ENCODE peak calls at places on chromosomes 4 and X, in seven cellular contexts. L is GM23338; K is HepG2; X is CD4-positive, alpha-beta memory T cell; J is heart right ventricle; D is psoas muscle; W is AG09309. M is an unnamed sample.

GRCh38 chrX:13955095-13955647 is 74.5 kb downstream of the GEMIN8 start:
- DNase-seq in L (no peak), K (no peak), X (no peak), J (no peak), D (no peak), W (no peak), M (no peak)

GRCh38 chrX:153438522-153438921 is 7.3 kb downstream of the TREX2 start:
- DNase-seq in L (no peak), K (peak; percentile 20), X (no peak), J (no peak), D (no peak), W (no peak), M (peak; percentile 30)

GRCh38 chr4:151359576-151359975 is 34.2 kb upstream of the SH3D19 start:
- DNase-seq in L (no peak), K (no peak), X (no peak), J (no peak), D (no peak), W (no peak), M (no peak)

GRCh38 chrX:100662791-100663190 is 18.8 kb downstream of the SRPX2 start:
- DNase-seq in L (no peak), K (no peak), X (no peak), J (no peak), D (no peak), W (no peak), M (no peak)

GRCh38 chr4:13483142-13484044 is 747 bp downstream of the RAB28 start:
- DNase-seq in L (peak; percentile 75), K (peak; percentile 13), X (peak; percentile 41), J (no peak), D (peak; percentile 48), W (peak; percentile 29), M (peak; percentile 86)

GRCh38 chr4:86482851-86483490 is 111.1 kb upstream of the PTPN13 start:
- DNase-seq in L (peak; percentile 95), K (no peak), X (no peak), J (no peak), D (no peak), W (no peak), M (peak; percentile 58)

GRCh38 chr4:86306816-86307215 is 53.0 kb downstream of the MAPK10 start:
- DNase-seq in L (no peak), K (no peak), X (no peak), J (no peak), D (no peak), W (peak; percentile 59), M (peak; percentile 73)

GRCh38 chrX:139559383-139560042 is 29.0 kb downstream of the F9 start:
- DNase-seq in L (peak; percentile 63), K (peak; percentile 36), X (no peak), J (no peak), D (no peak), W (peak; percentile 17), M (peak; percentile 31)

GRCh38 chrX:120316587-120317283 is 5.5 kb upstream of the TMEM255A start:
- DNase-seq in L (no peak), K (no peak), X (no peak), J (no peak), D (no peak), W (no peak), M (no peak)

GRCh38 chrX:134206221-134206620 is 30.8 kb upstream of the CCDC160 start:
- DNase-seq in L (no peak), K (no peak), X (no peak), J (no peak), D (no peak), W (no peak), M (no peak)

GRCh38 chrX:16278927-16279326 is 111.6 kb downstream of the MAGEB17 start:
- DNase-seq in L (peak; percentile 50), K (no peak), X (no peak), J (no peak), D (no peak), W (no peak), M (no peak)

GRCh38 chr4:1285790-1286553 is 3.7 kb upstream of the MAEA start:
- DNase-seq in L (peak; percentile 63), K (peak; percentile 50), X (peak; percentile 58), J (no peak), D (no peak), W (no peak), M (no peak)

GRCh38 chr4:69753666-69754065 is 6.8 kb downstream of the SULT1B1 start:
- DNase-seq in L (no peak), K (no peak), X (no peak), J (no peak), D (no peak), W (no peak), M (peak; percentile 62)

GRCh38 chrX:15930585-15930984 is 76.0 kb upstream of the AP1S2 start:
- DNase-seq in L (peak; percentile 64), K (no peak), X (no peak), J (no peak), D (no peak), W (peak; percentile 28), M (peak; percentile 51)

GRCh38 chrX:119429471-119429870 is 30.3 kb downstream of the SLC25A43 start:
- DNase-seq in L (no peak), K (no peak), X (no peak), J (no peak), D (no peak), W (no peak), M (no peak)

GRCh38 chr4:32574803-32575202 is 1854.6 kb downstream of the PCDH7 start:
- DNase-seq in L (no peak), K (no peak), X (no peak), J (no peak), D (no peak), W (no peak), M (no peak)

GRCh38 chrX:132292753-132293152 is 73.5 kb upstream of the RAP2C start:
- DNase-seq in L (peak; percentile 63), K (peak; percentile 57), X (peak; percentile 32), J (no peak), D (no peak), W (peak; percentile 37), M (peak; percentile 83)

GRCh38 chr4:177444911-177445736 is 2.9 kb upstream of the AGA start:
- DNase-seq in L (peak; percentile 64), K (no peak), X (no peak), J (no peak), D (no peak), W (no peak), M (no peak)

GRCh38 chrX:109440475-109440874 is 41.4 kb downstream of the GUCY2F start:
- DNase-seq in L (no peak), K (no peak), X (no peak), J (no peak), D (no peak), W (no peak), M (peak; percentile 10)

DNA sequence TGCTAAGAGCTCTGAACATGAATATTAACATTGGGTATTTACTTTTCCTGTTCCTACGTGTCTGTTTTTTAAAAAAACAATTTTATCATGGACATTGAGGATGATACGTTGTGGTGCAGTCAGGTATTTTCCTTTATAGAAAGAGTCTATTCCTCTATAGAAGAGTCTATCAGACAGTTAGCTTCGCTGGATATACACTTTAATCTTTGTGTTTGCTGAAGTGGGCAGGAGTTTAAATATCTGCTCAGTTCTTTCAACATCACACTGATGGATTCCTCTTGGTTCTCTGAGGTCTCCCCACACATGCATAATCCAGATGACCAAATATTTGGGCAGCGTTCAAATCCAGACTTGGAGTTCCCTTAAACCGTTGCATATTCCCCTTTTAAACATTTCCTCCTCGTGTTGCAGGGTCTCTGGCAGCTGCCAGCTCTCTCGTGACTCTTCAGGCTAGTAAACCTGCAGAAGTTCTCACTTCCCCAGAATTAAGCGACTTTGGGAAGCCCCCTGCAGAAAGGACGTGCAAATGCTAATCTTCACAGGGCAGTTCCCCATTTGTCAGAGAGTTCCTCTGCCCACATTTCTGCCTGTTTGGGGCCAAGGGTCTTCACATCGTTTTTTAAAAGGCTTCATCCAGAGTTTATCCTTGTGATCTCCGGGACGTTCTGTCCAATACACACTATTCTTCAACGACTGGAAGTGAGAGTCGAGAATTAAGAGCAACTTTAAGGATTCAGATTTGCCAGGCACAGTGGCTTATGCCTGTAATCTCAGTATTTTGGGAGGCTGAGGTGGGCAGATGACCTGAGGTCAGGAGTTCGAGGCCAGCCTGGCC is 20.5 kb upstream of the DHRSX start:
- DNase-seq in L (no peak), K (no peak), X (no peak), J (no peak), D (no peak), W (no peak), M (no peak)
- H3K4me3 ChIP-seq in L (no peak overlapping the region), K (no peak overlapping the region), X (no peak overlapping the region), J (no peak overlapping the region), D (no peak overlapping the region), W (no peak overlapping the region), M (no peak overlapping the region)

GRCh38 chr4:141896687-141897086 is 260.3 kb downstream of the IL15 start:
- DNase-seq in L (no peak), K (no peak), X (no peak), J (no peak), D (no peak), W (no peak), M (no peak)

GRCh38 chr4:141898336-141898735 is 262.0 kb downstream of the IL15 start:
- DNase-seq in L (no peak), K (no peak), X (no peak), J (no peak), D (no peak), W (no peak), M (no peak)

GRCh38 chr4:141899103-141899502 is 262.7 kb downstream of the IL15 start:
- DNase-seq in L (no peak), K (no peak), X (no peak), J (no peak), D (no peak), W (no peak), M (no peak)

GRCh38 chr4:141899541-141899940 is 263.2 kb downstream of the IL15 start:
- DNase-seq in L (no peak), K (no peak), X (no peak), J (no peak), D (no peak), W (peak; percentile 76), M (peak; percentile 72)

DNA sequence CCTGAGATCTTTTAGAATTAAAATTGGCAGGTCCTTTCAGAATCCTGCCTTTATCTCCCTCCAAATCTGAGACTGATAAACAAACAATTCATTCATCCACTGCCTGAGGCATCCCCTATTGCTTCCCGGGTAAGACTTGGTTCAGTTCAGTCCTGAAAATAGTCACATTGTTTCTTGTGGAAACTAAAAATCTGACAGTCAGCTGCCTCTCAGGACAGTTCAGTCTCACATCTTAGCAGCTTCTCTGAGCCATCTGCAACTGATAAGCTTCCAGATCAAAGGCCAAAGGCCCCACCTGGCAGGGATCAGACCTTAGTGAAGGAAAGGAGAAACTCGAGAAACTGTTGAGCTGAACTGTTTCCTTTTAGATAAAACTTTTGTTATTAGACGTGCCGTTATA is 264.5 kb downstream of the IL15 start:
- DNase-seq in L (no peak), K (no peak), X (no peak), J (no peak), D (no peak), W (no peak), M (no peak)
- H3K4me3 ChIP-seq in L (no peak overlapping the region), K (no peak overlapping the region), X (no peak overlapping the region), J (no peak overlapping the region), D (no peak overlapping the region), W (no peak overlapping the region), M (no peak overlapping the region)

GRCh38 chrX:77448170-77448569 is 981 bp downstream of the FGF16 start:
- DNase-seq in L (peak; percentile 2), K (no peak), X (no peak), J (peak; percentile 10), D (no peak), W (no peak), M (no peak)
- H3K4me3 ChIP-seq in L (peak overlapping the region; percentile 65), K (no peak overlapping the region), X (no peak overlapping the region), J (peak overlapping the region; percentile 53), D (peak overlapping the region; percentile 50), W (no peak overlapping the region), M (no peak overlapping the region)

DNA sequence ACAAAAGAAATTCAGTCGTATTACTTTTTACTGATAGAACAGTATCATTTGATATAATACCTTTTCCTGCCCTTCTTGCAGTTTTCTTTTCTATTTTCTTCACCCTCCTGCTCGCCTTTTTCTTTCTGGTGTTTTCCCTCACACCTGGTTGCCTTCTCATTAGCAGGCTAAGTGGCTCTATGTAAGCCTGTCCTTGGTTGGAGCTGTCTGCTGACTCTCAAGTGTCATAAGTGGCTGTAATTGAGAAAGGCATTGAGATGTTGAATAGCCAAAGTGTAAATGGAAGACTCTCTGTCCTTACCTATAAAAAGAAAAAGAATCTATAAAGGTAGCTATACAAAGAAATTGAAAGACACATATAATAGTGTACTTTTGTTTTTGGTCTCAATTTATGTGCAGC is 180.7 kb downstream of the ADGRL3 start:
- DNase-seq in L (peak; percentile 50), K (no peak), X (no peak), J (no peak), D (no peak), W (no peak), M (no peak)
- H3K4me3 ChIP-seq in L (no peak overlapping the region), K (no peak overlapping the region), X (no peak overlapping the region), J (no peak overlapping the region), D (no peak overlapping the region), W (no peak overlapping the region), M (no peak overlapping the region)